ENCODE peak calls at places on chromosomes 13 and 19, in ten cellular contexts. D is NT2/D1; L is T-helper 2 cell; W is GM12865; O is activated gamma-delta T cell treated with anti-CD3 and anti-CD28 coated beads, Interleukin-2, amount 50 U/mL, for 16 hours; Q is GOT3; R is mesenchymal stem cell; I is stimulated activated CD8-positive, alpha-beta memory T cell treated with anti-CD3 and anti-CD28 coated beads, Interleukin-4, amount 100 ng/mL, for 4 hours; J is A673; F is iPS DF 6.9. S is an unnamed sample.
A peak's percentile ranks its signal among the peaks of the same experiment; 100 is the strongest.

GRCh38 chr13:47126432-47126831 is 229.6 kb upstream of the HTR2A start:
- DNase-seq in D (no peak), L (no peak), W (peak; percentile 35), O (no peak), Q (no peak), R (peak; percentile 46), I (no peak), J (no peak), F (no peak), S (no peak)

GRCh38 chr19:10122066-10122465 is 2.4 kb upstream of the EIF3G start:
- DNase-seq in D (no peak), L (no peak), W (no peak), O (no peak), Q (no peak), R (peak; percentile 46), I (no peak), J (no peak), F (no peak), S (no peak)

GRCh38 chr13:35198821-35199220 is 256.8 kb downstream of the NBEA start:
- DNase-seq in D (no peak), L (no peak), W (no peak), O (no peak), Q (no peak), R (no peak), I (no peak), J (no peak), F (no peak), S (no peak)

GRCh38 chr19:13078897-13079541 is 23.6 kb downstream of the LYL1 start:
- DNase-seq in D (no peak), L (no peak), W (no peak), O (no peak), Q (no peak), R (no peak), I (no peak), J (no peak), F (no peak), S (no peak)

GRCh38 chr13:30796132-30796832 is 60.9 kb downstream of the ALOX5AP start:
- DNase-seq in D (no peak), L (no peak), W (peak; percentile 37), O (no peak), Q (no peak), R (peak; percentile 70), I (no peak), J (peak; percentile 20), F (no peak), S (no peak)

GRCh38 chr13:21074601-21075302 is 13.4 kb upstream of the LATS2 start:
- DNase-seq in D (no peak), L (no peak), W (no peak), O (no peak), Q (no peak), R (peak; percentile 30), I (no peak), J (no peak), F (no peak), S (no peak)

GRCh38 chr13:102569488-102569887 is 27.3 kb upstream of the TPP2 start:
- DNase-seq in D (no peak), L (no peak), W (no peak), O (no peak), Q (no peak), R (no peak), I (no peak), J (no peak), F (no peak), S (no peak)

GRCh38 chr19:4369888-4370260 is 26.5 kb downstream of the MPND start:
- DNase-seq in D (no peak), L (peak; percentile 36), W (peak; percentile 89), O (peak; percentile 61), Q (no peak), R (peak; percentile 42), I (peak; percentile 49), J (peak; percentile 48), F (no peak), S (no peak)

GRCh38 chr13:48412100-48412556 is 785 bp downstream of the LPAR6 start:
- DNase-seq in D (no peak), L (no peak), W (no peak), O (no peak), Q (no peak), R (peak; percentile 44), I (no peak), J (peak; percentile 49), F (no peak), S (no peak)

GRCh38 chr13:79290595-79291244 is 115.3 kb downstream of the RBM26 start:
- DNase-seq in D (no peak), L (no peak), W (no peak), O (no peak), Q (no peak), R (no peak), I (no peak), J (no peak), F (no peak), S (no peak)

GRCh38 chr19:1715540-1715939 is 37.8 kb upstream of the ONECUT3 start:
- DNase-seq in D (no peak), L (no peak), W (no peak), O (no peak), Q (no peak), R (no peak), I (no peak), J (no peak), F (no peak), S (no peak)

GRCh38 chr19:7911509-7912143 is 3.0 kb upstream of the TGFBR3L start:
- DNase-seq in D (no peak), L (no peak), W (no peak), O (no peak), Q (no peak), R (no peak), I (no peak), J (no peak), F (no peak), S (no peak)

GRCh38 chr19:8904597-8904996 is 72.4 kb downstream of the MBD3L1 start:
- DNase-seq in D (no peak), L (no peak), W (no peak), O (no peak), Q (no peak), R (no peak), I (no peak), J (no peak), F (no peak), S (no peak)

GRCh38 chr19:42433503-42434260 is 6.5 kb upstream of the LIPE start:
- DNase-seq in D (no peak), L (peak; percentile 27), W (peak; percentile 75), O (peak; percentile 38), Q (peak; percentile 37), R (peak; percentile 50), I (no peak), J (peak; percentile 51), F (no peak), S (no peak)

GRCh38 chr19:13007292-13008045 is 12.2 kb downstream of the NFIX start:
- DNase-seq in D (no peak), L (no peak), W (no peak), O (no peak), Q (no peak), R (no peak), I (no peak), J (no peak), F (no peak), S (no peak)

GRCh38 chr19:57642396-57643046 is 9.6 kb downstream of the ZNF211 start:
- DNase-seq in D (no peak), L (no peak), W (no peak), O (no peak), Q (no peak), R (no peak), I (no peak), J (no peak), F (no peak), S (no peak)

GRCh38 chr13:40672310-40673060 is 6.0 kb upstream of the FOXO1 start:
- DNase-seq in D (no peak), L (no peak), W (no peak), O (no peak), Q (no peak), R (peak; percentile 27), I (no peak), J (peak; percentile 82), F (no peak), S (no peak)

GRCh38 chr19:16373539-16373938 is 48.9 kb downstream of the KLF2 start:
- DNase-seq in D (no peak), L (no peak), W (no peak), O (no peak), Q (no peak), R (peak; percentile 94), I (no peak), J (no peak), F (no peak), S (no peak)

GRCh38 chr19:42199440-42200115 is 17.9 kb downstream of the DEDD2 start:
- DNase-seq in D (no peak), L (no peak), W (peak; percentile 89), O (no peak), Q (no peak), R (no peak), I (no peak), J (no peak), F (no peak), S (no peak)

GRCh38 chr19:2201473-2202148 is 34.5 kb downstream of the PLEKHJ1 start:
- DNase-seq in D (no peak), L (no peak), W (no peak), O (no peak), Q (no peak), R (no peak), I (no peak), J (no peak), F (no peak), S (no peak)

GRCh38 chr19:19865750-19866598 is at the start of gene ZNF253:
- DNase-seq in D (peak; percentile 97), L (peak; percentile 76), W (peak; percentile 97), O (peak; percentile 92), Q (peak; percentile 75), R (peak; percentile 95), I (peak; percentile 89), J (peak; percentile 97), F (peak; percentile 97), S (no peak)

GRCh38 chr13:96837809-96838208 is 156.5 kb downstream of the OXGR1 start:
- DNase-seq in D (no peak), L (no peak), W (no peak), O (no peak), Q (no peak), R (no peak), I (no peak), J (no peak), F (no peak), S (no peak)

GRCh38 chr19:46211201-46211881 is 18.2 kb upstream of the IGFL1 start:
- DNase-seq in D (peak; percentile 8), L (no peak), W (no peak), O (no peak), Q (no peak), R (peak; percentile 12), I (no peak), J (no peak), F (no peak), S (no peak)

GRCh38 chr13:83450586-83450985 is 431.7 kb downstream of the SLITRK1 start:
- DNase-seq in D (peak; percentile 3), L (no peak), W (no peak), O (no peak), Q (no peak), R (no peak), I (no peak), J (no peak), F (no peak), S (no peak)

GRCh38 chr19:51016798-51017683 is 2.5 kb downstream of the KLK10 start:
- DNase-seq in D (peak; percentile 59), L (no peak), W (peak; percentile 53), O (peak; percentile 14), Q (no peak), R (peak; percentile 11), I (peak; percentile 24), J (peak; percentile 85), F (peak; percentile 87), S (no peak)

GRCh38 chr13:96279904-96280303 is 190.0 kb downstream of the HS6ST3 start:
- DNase-seq in D (no peak), L (no peak), W (no peak), O (no peak), Q (no peak), R (no peak), I (no peak), J (no peak), F (no peak), S (no peak)

GRCh38 chr19:3950871-3951861 is 18.3 kb downstream of the NMRK2 start:
- DNase-seq in D (no peak), L (no peak), W (no peak), O (peak; percentile 14), Q (no peak), R (no peak), I (no peak), J (no peak), F (no peak), S (no peak)

GRCh38 chr19:31312004-31312403 is 37.2 kb downstream of the TSHZ3 start:
- DNase-seq in D (no peak), L (no peak), W (no peak), O (no peak), Q (peak; percentile 7), R (peak; percentile 92), I (peak; percentile 2), J (no peak), F (no peak), S (no peak)